ENCODE peak calls at places on chromosome 19, in four cellular contexts. H is ascending aorta, Q is ovary, M is fibroblast of pulmonary artery. K is an unnamed sample.

GRCh38 chr19:342801-343421 is 1.7 kb downstream of the MIER2 start:
- DNase-seq in H (peak; percentile 25), Q (peak; percentile 47), M (peak; percentile 90), K (peak; percentile 69)

GRCh38 chr19:18648971-18649310 is 12.1 kb downstream of the KLHL26 start:
- DNase-seq in H (no peak), Q (no peak), M (no peak), K (no peak)

GRCh38 chr19:1274852-1275259 is 474 bp upstream of the FAM174C start:
- DNase-seq in H (no peak), Q (no peak), M (no peak), K (no peak)

GRCh38 chr19:1237754-1238372 is at the start of gene CBARP:
- DNase-seq in H (no peak), Q (peak; percentile 68), M (peak; percentile 32), K (no peak)

GRCh38 chr19:17183858-17184271 is 31.3 kb upstream of the USE1 start:
- DNase-seq in H (no peak), Q (no peak), M (no peak), K (no peak)

GRCh38 chr19:55386515-55386947 is 799 bp downstream of the RPL28 start:
- DNase-seq in H (no peak), Q (no peak), M (no peak), K (peak; percentile 30)

GRCh38 chr19:35013047-35013819 is 13.1 kb downstream of the GRAMD1A start:
- DNase-seq in H (no peak), Q (peak; percentile 77), M (peak; percentile 79), K (peak; percentile 58)

GRCh38 chr19:43265664-43266025 is 3.7 kb downstream of the PSG9 start:
- DNase-seq in H (no peak), Q (no peak), M (no peak), K (no peak)

GRCh38 chr19:48490980-48491792 is 20.4 kb downstream of the LMTK3 start:
- DNase-seq in H (no peak), Q (peak; percentile 71), M (no peak), K (no peak)

GRCh38 chr19:55831846-55832245 is at the start of gene NLRP11:
- DNase-seq in H (no peak), Q (no peak), M (no peak), K (no peak)

GRCh38 chr19:4066682-4067395 is at the start of gene ZBTB7A:
- DNase-seq in H (peak; percentile 65), Q (peak; percentile 85), M (peak; percentile 73), K (peak; percentile 76)

GRCh38 chr19:51564791-51565190 is 6.3 kb upstream of the ZNF175 start:
- DNase-seq in H (no peak), Q (no peak), M (no peak), K (no peak)

DNA sequence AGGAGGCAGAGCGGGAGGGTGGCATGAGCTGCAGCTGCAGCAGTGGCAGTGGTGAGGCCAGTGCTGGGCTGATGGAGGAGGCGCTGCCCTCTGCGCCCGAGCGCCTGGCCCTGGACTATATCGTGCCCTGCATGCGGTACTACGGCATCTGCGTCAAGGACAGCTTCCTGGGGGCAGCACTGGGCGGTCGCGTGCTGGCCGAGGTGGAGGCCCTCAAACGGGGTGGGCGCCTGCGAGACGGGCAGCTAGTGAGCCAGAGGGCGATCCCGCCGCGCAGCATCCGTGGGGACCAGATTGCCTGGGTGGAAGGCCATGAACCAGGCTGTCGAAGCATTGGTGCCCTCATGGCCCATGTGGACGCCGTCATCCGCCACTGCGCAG is 2.0 kb downstream of the EGLN2 start:
- DNase-seq in H (no peak), Q (no peak), M (no peak), K (no peak)
- H3K4me3 ChIP-seq in H (peak overlapping the region; percentile 93), Q (peak overlapping the region; percentile 79), M (peak overlapping the region; percentile 86), K (peak overlapping the region; percentile 80)

GRCh38 chr19:38224014-38224862 is at the start of gene DPF1:
- DNase-seq in H (no peak), Q (no peak), M (peak; percentile 64), K (peak; percentile 52)
- H3K4me3 ChIP-seq in H (peak within 1 kb of the TSS; percentile 32), Q (no peak within 1 kb of the TSS), M (peak within 1 kb of the TSS; percentile 64), K (peak within 1 kb of the TSS; percentile 70)

DNA sequence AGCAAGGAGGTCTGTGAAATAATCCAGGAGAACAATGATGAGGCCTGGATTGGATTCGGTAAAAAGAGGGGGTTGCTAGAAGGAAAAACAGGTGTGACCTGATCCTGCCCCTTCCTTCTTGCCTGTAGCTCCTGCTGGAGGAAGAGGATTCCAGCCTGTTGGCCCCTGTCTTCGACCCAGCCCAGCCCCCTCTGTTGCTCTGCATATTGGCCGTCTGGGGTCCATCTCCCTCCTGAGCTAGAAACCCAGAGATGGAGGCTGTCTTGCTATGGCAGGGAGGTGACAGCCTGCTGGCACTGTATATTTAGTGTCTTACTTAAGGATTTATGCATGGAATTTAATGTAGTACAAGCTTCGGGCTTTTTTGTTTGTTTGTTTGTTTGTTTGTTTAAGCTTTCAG is 6.6 kb downstream of the DMRTC2 start:
- DNase-seq in H (no peak), Q (no peak), M (no peak), K (no peak)
- H3K4me3 ChIP-seq in H (no peak overlapping the region), Q (no peak overlapping the region), M (no peak overlapping the region), K (no peak overlapping the region)

GRCh38 chr19:32222594-32222993 is 122.8 kb upstream of the ZNF507 start:
- DNase-seq in H (no peak), Q (no peak), M (no peak), K (no peak)

GRCh38 chr19:32223106-32223505 is 122.3 kb upstream of the ZNF507 start:
- DNase-seq in H (no peak), Q (no peak), M (no peak), K (no peak)

GRCh38 chr19:32224371-32225244 is 120.8 kb upstream of the ZNF507 start:
- DNase-seq in H (no peak), Q (peak; percentile 62), M (peak; percentile 44), K (peak; percentile 7)

GRCh38 chr19:32220951-32221350 is 124.5 kb upstream of the ZNF507 start:
- DNase-seq in H (no peak), Q (no peak), M (no peak), K (no peak)

GRCh38 chr19:32223595-32224370 is 121.6 kb upstream of the ZNF507 start:
- DNase-seq in H (no peak), Q (no peak), M (no peak), K (no peak)
- H3K4me3 ChIP-seq in H (no peak overlapping the region), Q (no peak overlapping the region), M (no peak overlapping the region), K (no peak overlapping the region)

GRCh38 chr19:46133777-46134231 is 9.3 kb upstream of the IGFL3 start:
- DNase-seq in H (no peak), Q (no peak), M (peak; percentile 10), K (peak; percentile 71)

GRCh38 chr19:46132508-46133100 is 8.1 kb upstream of the IGFL3 start:
- DNase-seq in H (no peak), Q (no peak), M (no peak), K (no peak)

GRCh38 chr19:46131485-46132143 is 7.1 kb upstream of the IGFL3 start:
- DNase-seq in H (no peak), Q (no peak), M (peak; percentile 16), K (peak; percentile 20)

GRCh38 chr19:46134527-46134926 is 10.0 kb upstream of the IGFL3 start:
- DNase-seq in H (no peak), Q (no peak), M (peak; percentile 69), K (peak; percentile 70)

GRCh38 chr19:46133101-46133627 is 8.7 kb upstream of the IGFL3 start:
- DNase-seq in H (no peak), Q (no peak), M (peak; percentile 98), K (peak; percentile 100)
- H3K4me3 ChIP-seq in H (no peak overlapping the region), Q (peak overlapping the region; percentile 1), M (peak overlapping the region; percentile 1), K (no peak overlapping the region)